ENCODE peak calls at places on chromosomes 6 and 20, in four cellular contexts. J is GM23338, M is endothelial cell of umbilical vein, L is PC-3. B is an unnamed sample.
A peak's percentile ranks its signal among the peaks of the same experiment; 100 is the strongest.

GRCh38 chr20:37542281-37542680 is 14.6 kb upstream of the BLCAP start:
- DNase-seq in L (peak; percentile 99), J (no peak), M (peak; percentile 87), B (no peak)

GRCh38 chr6:36126553-36127458 is 3.5 kb upstream of the MAPK13 start:
- DNase-seq in M (peak; percentile 45), L (no peak), J (no peak), B (peak; percentile 43)

GRCh38 chr6:37965964-37966676 is 146.6 kb downstream of the ZFAND3 start:
- DNase-seq in L (peak; percentile 91), M (no peak), J (no peak), B (peak; percentile 57)

GRCh38 chr6:114997813-114998292 is 655.0 kb upstream of the HS3ST5 start:
- DNase-seq in J (no peak), M (no peak), L (peak; percentile 27), B (peak; percentile 8)

GRCh38 chr6:150238294-150238693 is 95.5 kb downstream of the PPP1R14C start:
- DNase-seq in M (peak; percentile 18), J (no peak), L (peak; percentile 24), B (peak; percentile 72)

GRCh38 chr6:161418458-161418945 is 144.6 kb upstream of the AGPAT4 start:
- DNase-seq in M (peak; percentile 73), J (peak; percentile 86), L (peak; percentile 83), B (peak; percentile 61)

GRCh38 chr6:34513628-34514027 is 42.5 kb downstream of the SPDEF start:
- DNase-seq in L (no peak), J (no peak), M (no peak), B (no peak)

GRCh38 chr6:130035211-130035610 is 16.8 kb downstream of the L3MBTL3 start:
- DNase-seq in L (no peak), M (no peak), J (no peak), B (no peak)

GRCh38 chr20:13822459-13822858 is 37.6 kb downstream of the NDUFAF5 start:
- DNase-seq in M (no peak), J (peak; percentile 51), L (no peak), B (no peak)

GRCh38 chr6:66849843-66850242 is 1142.8 kb upstream of the EYS start:
- DNase-seq in J (no peak), L (peak; percentile 71), M (no peak), B (no peak)

GRCh38 chr20:19850190-19850533 is 92.1 kb downstream of the RIN2 start:
- DNase-seq in M (no peak), L (no peak), J (no peak), B (no peak)

GRCh38 chr6:157535354-157536217 is 154.6 kb downstream of the ZDHHC14 start:
- DNase-seq in J (no peak), M (peak; percentile 96), L (peak; percentile 81), B (peak; percentile 91)

GRCh38 chr6:132471787-132472186 is 41.1 kb downstream of the STX7 start:
- DNase-seq in J (no peak), M (no peak), L (no peak), B (no peak)

GRCh38 chr6:49225471-49225870 is 237.6 kb downstream of the MMUT start:
- DNase-seq in J (no peak), M (no peak), L (no peak), B (no peak)

GRCh38 chr6:5592911-5593519 is 331.7 kb downstream of the FARS2 start:
- DNase-seq in L (no peak), J (no peak), M (no peak), B (no peak)

GRCh38 chr20:8074931-8075330 is 55.4 kb upstream of the TMX4 start:
- DNase-seq in J (no peak), L (no peak), M (no peak), B (peak; percentile 14)

GRCh38 chr20:49405062-49405683 is 77.3 kb downstream of the KCNB1 start:
- DNase-seq in J (no peak), L (no peak), M (no peak), B (no peak)

GRCh38 chr6:54847799-54848597 is 1.4 kb downstream of the FAM83B start:
- DNase-seq in L (peak; percentile 94), J (peak; percentile 20), M (no peak), B (peak; percentile 95)

GRCh38 chr6:81241717-81242116 is 510.8 kb downstream of the TENT5A start:
- DNase-seq in L (peak; percentile 52), J (peak; percentile 68), M (peak; percentile 23), B (peak; percentile 2)

GRCh38 chr6:147434508-147434907 is 74.0 kb upstream of the SAMD5 start:
- DNase-seq in L (no peak), J (no peak), M (peak; percentile 8), B (peak; percentile 74)

GRCh38 chr6:163998496-163998895 is 584.0 kb downstream of the QKI start:
- DNase-seq in L (no peak), J (no peak), M (no peak), B (no peak)

GRCh38 chr6:150491131-150491795 is 108.4 kb upstream of the PLEKHG1 start:
- DNase-seq in M (no peak), J (no peak), L (peak; percentile 87), B (peak; percentile 93)

GRCh38 chr20:6711950-6712634 is 55.4 kb upstream of the BMP2 start:
- DNase-seq in L (peak; percentile 60), M (peak; percentile 42), J (no peak), B (no peak)

GRCh38 chr20:3557237-3557636 is 86.4 kb downstream of the ATRN start:
- DNase-seq in M (no peak), L (no peak), J (no peak), B (no peak)

GRCh38 chr6:95501032-95501904 is 76.1 kb upstream of the MANEA start:
- DNase-seq in L (no peak), J (no peak), M (no peak), B (no peak)

GRCh38 chr20:61864481-61864880 is 201.2 kb downstream of the TAF4 start:
- DNase-seq in L (no peak), M (no peak), J (no peak), B (no peak)

GRCh38 chr20:25508083-25508770 is 77.1 kb downstream of the NINL start:
- DNase-seq in L (peak; percentile 78), J (no peak), M (peak; percentile 85), B (peak; percentile 28)

GRCh38 chr6:141152951-141153350 is 979.8 kb upstream of the GJE1 start:
- DNase-seq in M (peak; percentile 36), J (no peak), L (peak; percentile 4), B (no peak)

GRCh38 chr20:56515657-56516381 is 8.7 kb upstream of the FAM209A start:
- DNase-seq in M (peak; percentile 20), L (peak; percentile 40), J (no peak), B (no peak)

GRCh38 chr6:26056583-26057350 is 30.5 kb upstream of the HFE start:
- DNase-seq in L (peak; percentile 48), M (peak; percentile 68), J (peak; percentile 44), B (peak; percentile 27)

GRCh38 chr6:30820196-30820595 is 64.1 kb upstream of the DDR1 start:
- DNase-seq in L (peak; percentile 95), M (peak; percentile 69), J (no peak), B (peak; percentile 86)

GRCh38 chr6:14818422-14818884 is 427.4 kb upstream of the JARID2 start:
- DNase-seq in L (peak; percentile 26), J (no peak), M (no peak), B (no peak)

GRCh38 chr6:67759001-67759400 is 876.1 kb upstream of the ADGRB3 start:
- DNase-seq in L (no peak), J (no peak), M (no peak), B (no peak)

DNA sequence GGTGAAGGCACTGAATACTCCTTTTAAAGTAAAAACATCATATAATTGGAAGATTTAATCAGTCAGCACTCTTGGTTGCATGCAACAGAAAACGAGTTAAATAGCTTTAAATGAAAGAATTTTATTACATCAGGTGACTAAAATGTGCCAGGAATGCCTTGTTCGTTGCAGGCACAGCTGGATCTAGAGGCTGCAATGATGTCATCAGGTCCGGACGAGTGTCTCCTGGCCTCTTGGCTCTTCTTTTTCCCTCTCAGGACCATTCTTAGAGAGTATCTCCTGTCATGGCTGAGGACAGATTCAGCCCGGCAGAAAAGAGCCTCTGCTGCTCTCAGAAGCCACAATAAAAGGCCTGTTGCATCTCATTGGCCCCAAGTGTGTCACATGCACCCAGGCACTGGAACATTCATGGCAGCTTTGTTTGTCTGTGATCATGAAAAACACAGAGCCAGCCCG is 510.7 kb upstream of the SULF2 start:
- DNase-seq in J (peak; percentile 41), L (no peak), M (peak; percentile 57), B (no peak)
- H3K27ac ChIP-seq in J (peak overlapping the region; percentile 1), L (no peak overlapping the region), M (peak overlapping the region; percentile 93), B (no peak overlapping the region)

GRCh38 chr20:63657937-63658748 is at the start of gene RTEL1:
- DNase-seq in M (peak; percentile 93), J (peak; percentile 96), L (peak; percentile 93), B (peak; percentile 91)

GRCh38 chr20:63658749-63659187 is 656 bp downstream of the RTEL1 start:
- DNase-seq in J (no peak), M (no peak), L (no peak), B (no peak)

GRCh38 chr20:63659370-63659769 is 1.3 kb downstream of the RTEL1 start:
- DNase-seq in L (peak; percentile 12), M (no peak), J (no peak), B (peak; percentile 21)

GRCh38 chr20:63656451-63656850 is 1.7 kb upstream of the RTEL1 start:
- DNase-seq in M (no peak), J (no peak), L (no peak), B (no peak)

GRCh38 chr20:63657260-63657936 is 714 bp upstream of the RTEL1 start:
- DNase-seq in J (peak; percentile 56), L (no peak), M (no peak), B (no peak)
- H2AFZ ChIP-seq in J (peak overlapping the region; percentile 99), L (peak overlapping the region; percentile 92), M (peak overlapping the region; percentile 83), B (peak overlapping the region; percentile 97)

GRCh38 chr6:93417421-93417996 is 1.9 kb downstream of the EPHA7 start:
- DNase-seq in J (no peak), L (peak; percentile 7), M (peak; percentile 6), B (no peak)

GRCh38 chr6:93420163-93420806 is 926 bp upstream of the EPHA7 start:
- DNase-seq in L (no peak), J (peak; percentile 52), M (no peak), B (no peak)

GRCh38 chr6:93418113-93418447 is 1.3 kb downstream of the EPHA7 start:
- DNase-seq in J (no peak), L (peak; percentile 6), M (no peak), B (no peak)

GRCh38 chr6:93419304-93420162 is at the start of gene EPHA7:
- DNase-seq in L (peak; percentile 93), M (peak; percentile 93), J (peak; percentile 98), B (peak; percentile 68)

DNA sequence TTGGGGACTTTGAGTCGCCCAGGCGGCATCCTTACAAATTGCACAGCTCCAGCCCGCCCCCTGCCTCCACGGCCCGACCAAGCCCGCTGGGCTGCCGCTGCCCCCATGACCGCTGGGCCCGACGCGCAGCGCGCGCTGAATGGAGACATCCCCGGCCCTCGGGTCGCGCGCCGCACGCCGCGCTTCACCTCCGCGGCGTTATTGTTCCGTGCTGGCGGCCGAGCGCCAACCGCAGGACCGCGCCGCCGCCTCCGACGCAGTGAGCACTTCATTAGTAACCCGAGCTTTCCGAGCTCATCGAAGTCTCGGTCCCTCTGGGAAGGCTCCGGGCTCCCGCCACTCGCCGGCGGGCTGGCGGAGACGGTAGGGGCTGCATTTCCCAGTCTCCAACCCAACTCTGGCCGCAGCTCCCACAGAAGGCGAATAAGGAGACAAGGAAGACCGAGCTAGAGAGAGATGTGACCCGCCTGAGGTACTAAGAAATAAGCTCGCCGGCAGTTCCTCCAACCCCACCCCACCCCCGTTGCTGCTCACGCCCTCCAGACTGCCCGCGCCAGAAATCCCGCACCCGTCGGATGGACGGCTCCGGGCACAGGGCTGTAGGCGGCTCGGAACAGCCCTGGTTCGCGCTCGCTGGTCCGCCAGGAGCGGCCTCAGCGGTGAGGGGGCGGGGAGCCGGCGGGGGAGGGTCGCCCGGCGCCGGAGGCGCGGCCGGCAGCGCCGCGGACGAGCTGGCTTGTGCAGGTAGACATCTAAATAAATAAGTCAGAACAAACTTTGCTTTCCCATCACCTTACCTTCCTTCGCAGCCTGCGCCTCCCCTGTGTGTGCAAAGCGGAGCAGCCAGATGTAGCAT is 683 bp downstream of the EPHA7 start:
- DNase-seq in M (peak; percentile 47), J (peak; percentile 79), L (peak; percentile 13), B (no peak)
- TF ChIP-seq EZH2 in M (no peak), J (no peak), L (peak; percentile 52), B (peak; percentile 79)

GRCh38 chr6:8103726-8104125 is 1.4 kb upstream of the EEF1E1 start:
- DNase-seq in M (no peak), J (no peak), L (no peak), B (no peak)
- H3K27ac ChIP-seq in M (no peak overlapping the region), J (no peak overlapping the region), L (no peak overlapping the region), B (no peak overlapping the region)

B was measured in mammary epithelial cell.